ENCODE peak calls at places on chromosomes 5 and 9, in six cellular contexts. J, V, G, F, R and I are unnamed samples.

GRCh38 chr5:36367524-36367923 is 65.8 kb upstream of the RANBP3L start:
- DNase-seq in J (peak), V (no peak), G (no peak), F (peak), R (peak), I (peak)

GRCh38 chr9:73775757-73776156 is 624.1 kb downstream of the ANXA1 start:
- DNase-seq in J (no peak), V (no peak), G (no peak), F (peak), R (no peak), I (no peak)

GRCh38 chr5:151904921-151905320 is 19.7 kb downstream of the GLRA1 start:
- DNase-seq in J (peak), V (no peak), G (no peak), F (peak), R (peak), I (no peak)

GRCh38 chr5:115461093-115461492 is 83.5 kb downstream of the FEM1C start:
- DNase-seq in J (no peak), V (no peak), G (no peak), F (peak), R (peak), I (no peak)

GRCh38 chr9:126773004-126773607 is 31.7 kb upstream of the ZBTB43 start:
- DNase-seq in J (no peak), V (peak), G (no peak), F (no peak), R (peak), I (peak)

GRCh38 chr9:131693163-131693562 is 46.7 kb downstream of the RAPGEF1 start:
- DNase-seq in J (no peak), V (no peak), G (no peak), F (no peak), R (no peak), I (no peak)

GRCh38 chr9:82271099-82271498 is 282.5 kb downstream of the SPATA31D1 start:
- DNase-seq in J (peak), V (no peak), G (no peak), F (peak), R (peak), I (no peak)

GRCh38 chr9:120999317-120999716 is 50.8 kb downstream of the C5 start:
- DNase-seq in J (no peak), V (no peak), G (no peak), F (no peak), R (no peak), I (no peak)

GRCh38 chr5:133652951-133653601 is 40.7 kb upstream of the FSTL4 start:
- DNase-seq in J (no peak), V (no peak), G (no peak), F (no peak), R (no peak), I (no peak)

GRCh38 chr9:90846770-90847419 is 45.3 kb downstream of the SYK start:
- DNase-seq in J (no peak), V (no peak), G (no peak), F (no peak), R (no peak), I (no peak)

GRCh38 chr5:145660897-145661650 is 174.1 kb downstream of the PRELID2 start:
- DNase-seq in J (no peak), V (no peak), G (no peak), F (peak), R (no peak), I (peak)

GRCh38 chr9:78031826-78032598 is 401 bp upstream of the GNAQ start:
- DNase-seq in J (peak), V (peak), G (peak), F (peak), R (peak), I (peak)

GRCh38 chr5:22572941-22573340 is 280.2 kb downstream of the CDH12 start:
- DNase-seq in J (no peak), V (no peak), G (no peak), F (no peak), R (no peak), I (no peak)

GRCh38 chr5:26482817-26483375 is 555.5 kb downstream of the CDH9 start:
- DNase-seq in J (peak), V (peak), G (peak), F (peak), R (no peak), I (peak)

GRCh38 chr9:131817627-131818026 is 77.8 kb upstream of the RAPGEF1 start:
- DNase-seq in J (no peak), V (no peak), G (no peak), F (no peak), R (no peak), I (no peak)

GRCh38 chr9:124371183-124371582 is 44.1 kb downstream of the PSMB7 start:
- DNase-seq in J (peak), V (no peak), G (no peak), F (peak), R (no peak), I (peak)

GRCh38 chr5:21831145-21831787 is 1021.9 kb downstream of the CDH12 start:
- DNase-seq in J (no peak), V (no peak), G (no peak), F (no peak), R (no peak), I (no peak)

GRCh38 chr5:6788439-6788838 is 75.2 kb downstream of the TENT4A start:
- DNase-seq in J (no peak), V (no peak), G (no peak), F (no peak), R (no peak), I (no peak)

GRCh38 chr5:103120607-103121200 is 603 bp downstream of the PPIP5K2 start:
- DNase-seq in J (peak), V (peak), G (peak), F (peak), R (no peak), I (peak)

GRCh38 chr9:137807721-137808703 is 69.6 kb upstream of the CACNA1B start:
- DNase-seq in J (no peak), V (no peak), G (no peak), F (no peak), R (no peak), I (no peak)

GRCh38 chr5:141338538-141339306 is at the start of gene PCDHGA2:
- DNase-seq in J (peak), V (no peak), G (no peak), F (peak), R (peak), I (peak)

GRCh38 chr9:135526089-135526729 is 5.0 kb downstream of the LCN1 start:
- DNase-seq in J (no peak), V (no peak), G (no peak), F (no peak), R (no peak), I (no peak)

GRCh38 chr5:173056783-173057061 is 570 bp downstream of the CREBRF start:
- DNase-seq in J (no peak), V (peak), G (no peak), F (no peak), R (no peak), I (no peak)

GRCh38 chr9:2824564-2824963 is 19.3 kb downstream of the PUM3 start:
- DNase-seq in J (no peak), V (peak), G (peak), F (peak), R (no peak), I (no peak)

GRCh38 chr5:145661737-145662530 is 173.2 kb downstream of the PRELID2 start:
- DNase-seq in J (no peak), V (no peak), G (no peak), F (peak), R (no peak), I (no peak)

GRCh38 chr9:129608561-129609481 is 12.1 kb downstream of the C9orf50 start:
- DNase-seq in J (no peak), V (no peak), G (no peak), F (no peak), R (no peak), I (no peak)

GRCh38 chr5:92552206-92553160 is 1028.5 kb downstream of the NR2F1-AS1 start:
- DNase-seq in J (peak), V (no peak), G (no peak), F (peak), R (peak), I (peak)

GRCh38 chr9:16645970-16646369 is 224.5 kb downstream of the BNC2 start:
- DNase-seq in J (no peak), V (no peak), G (no peak), F (no peak), R (no peak), I (peak)

GRCh38 chr5:172919525-172920446 is 39.4 kb upstream of the RPL26L1 start:
- DNase-seq in J (peak), V (no peak), G (no peak), F (peak), R (no peak), I (peak)

GRCh38 chr5:56814361-56814962 is 887 bp upstream of the MAP3K1 start:
- DNase-seq in J (peak), V (peak), G (peak), F (no peak), R (peak), I (no peak)

DNA sequence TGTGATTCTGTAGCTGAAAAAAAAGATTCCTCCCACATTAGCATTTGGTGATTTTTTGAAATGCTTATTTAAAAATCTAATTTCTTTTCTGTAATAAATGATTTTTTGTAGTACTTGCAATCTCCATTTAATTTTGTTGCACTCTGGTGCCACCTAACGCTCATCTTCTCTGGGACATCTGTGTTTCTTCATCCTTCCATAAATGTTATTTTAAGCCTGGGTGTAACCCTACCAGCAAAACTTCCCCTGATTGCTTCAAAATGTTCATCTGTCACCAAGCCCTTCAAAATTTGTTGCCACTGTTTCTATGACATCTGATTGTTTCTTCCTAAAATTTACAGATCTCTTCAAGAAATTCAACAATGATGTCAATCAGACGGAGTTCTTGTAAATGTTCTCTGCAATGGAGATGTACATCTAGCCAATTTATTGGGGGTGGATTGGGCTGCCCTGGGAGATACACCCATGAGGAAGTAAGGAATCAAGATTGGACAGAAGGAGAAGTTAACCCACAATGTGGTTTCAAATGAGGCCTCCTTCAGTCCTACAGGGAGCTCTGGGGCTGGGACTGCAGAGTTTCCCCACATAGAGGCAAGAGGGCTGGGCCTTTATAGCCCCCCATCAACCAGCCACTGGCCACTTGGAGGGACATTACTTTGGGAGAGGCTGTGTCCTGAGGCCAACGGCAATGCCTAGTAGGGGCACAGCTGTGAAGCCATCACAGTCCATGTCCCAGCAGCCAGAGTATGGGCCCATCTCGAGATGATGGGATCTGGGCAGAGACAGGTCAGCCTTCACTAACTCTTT is 23.3 kb downstream of the MCTP1 start:
- DNase-seq in J (peak), V (no peak), G (peak), F (peak), R (peak), I (peak)
- TF ChIP-seq CTCF in J (peak), V (peak), G (peak), F (peak), R (peak), I (peak)

GRCh38 chr5:94396687-94397086 is 221.7 kb downstream of the KIAA0825 start:
- DNase-seq in J (no peak), V (no peak), G (no peak), F (no peak), R (no peak), I (no peak)

GRCh38 chr5:94395468-94395867 is 222.9 kb downstream of the KIAA0825 start:
- DNase-seq in J (no peak), V (no peak), G (no peak), F (no peak), R (no peak), I (no peak)

GRCh38 chr5:94402096-94402495 is 216.3 kb downstream of the KIAA0825 start:
- DNase-seq in J (no peak), V (no peak), G (no peak), F (peak), R (no peak), I (no peak)

GRCh38 chr5:94391996-94392395 is 226.4 kb downstream of the KIAA0825 start:
- DNase-seq in J (no peak), V (no peak), G (no peak), F (no peak), R (no peak), I (no peak)

DNA sequence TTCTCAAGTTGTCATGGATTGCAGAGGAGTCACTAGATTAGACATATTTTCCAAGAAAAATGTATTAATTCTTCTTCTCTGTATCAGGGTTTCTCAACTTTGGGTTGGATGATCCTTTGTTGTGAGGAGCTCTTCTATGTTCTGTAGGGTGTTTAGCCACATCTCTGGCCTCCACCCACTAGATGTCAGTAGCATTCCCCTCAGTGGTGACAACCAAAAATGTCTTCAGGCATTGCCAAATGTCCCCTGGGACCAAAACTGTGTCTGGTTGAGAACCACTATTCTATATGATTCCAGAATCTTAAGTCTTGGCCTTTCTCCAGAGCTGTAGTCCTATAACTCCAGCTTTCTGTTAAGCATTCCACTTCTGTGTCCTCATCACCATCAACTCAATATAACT is 220.9 kb downstream of the KIAA0825 start:
- DNase-seq in J (no peak), V (no peak), G (no peak), F (no peak), R (no peak), I (no peak)
- TF ChIP-seq CTCF in J (no peak), V (no peak), G (no peak), F (no peak), R (no peak), I (no peak)

DNA sequence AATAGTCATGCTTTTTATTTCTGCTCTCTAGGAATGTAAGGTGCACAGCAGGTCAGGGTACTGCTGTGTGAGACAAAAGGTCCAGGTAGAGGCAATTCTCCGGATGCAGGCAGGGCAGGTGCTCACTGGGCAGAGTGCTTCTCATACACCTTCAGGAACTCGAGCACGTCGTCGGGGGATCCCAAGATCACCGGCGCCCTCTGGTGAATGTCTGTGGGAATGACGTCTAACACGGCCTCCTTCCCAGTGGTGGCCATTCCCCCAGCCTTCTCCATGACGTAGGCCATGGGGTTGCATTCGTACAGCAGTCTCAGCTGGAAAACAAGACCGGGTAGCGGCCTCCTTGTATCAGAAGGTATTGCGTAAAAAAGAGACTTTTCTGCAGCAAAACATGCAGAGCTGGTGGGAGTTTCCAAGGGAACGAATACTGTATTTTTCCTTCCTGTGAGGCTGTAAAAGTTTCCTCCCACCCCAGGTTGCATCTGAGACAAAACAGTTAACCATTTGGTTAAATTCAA is 9.7 kb upstream of the FBP2 start:
- DNase-seq in J (peak), V (peak), G (peak), F (peak), R (peak), I (peak)
- TF ChIP-seq CTCF in J (peak), V (peak), G (peak), F (peak), R (peak), I (peak)

DNA sequence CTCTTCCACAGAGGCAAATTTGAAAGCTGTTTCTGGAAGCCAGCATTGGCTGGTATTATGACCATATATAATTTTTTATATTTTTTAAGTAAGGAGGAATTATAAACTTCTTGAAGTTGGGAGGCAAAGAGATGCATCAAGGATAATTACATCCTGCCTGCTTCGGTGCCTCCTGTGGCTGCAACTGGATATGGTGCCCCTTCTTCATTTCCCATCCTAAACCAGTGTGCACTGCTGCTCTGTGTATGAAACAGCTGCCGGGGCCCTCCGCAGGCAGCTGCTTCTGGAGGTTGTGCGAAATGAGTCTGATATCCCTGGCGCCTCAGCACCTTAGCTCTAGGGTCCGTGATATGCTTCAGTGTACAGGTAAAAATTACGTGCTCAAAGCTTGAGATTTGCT is 304.2 kb downstream of the ENC1 start:
- DNase-seq in J (no peak), V (peak), G (peak), F (no peak), R (no peak), I (no peak)
- TF ChIP-seq CTCF in J (peak), V (peak), G (peak), F (peak), R (peak), I (no peak)

DNA sequence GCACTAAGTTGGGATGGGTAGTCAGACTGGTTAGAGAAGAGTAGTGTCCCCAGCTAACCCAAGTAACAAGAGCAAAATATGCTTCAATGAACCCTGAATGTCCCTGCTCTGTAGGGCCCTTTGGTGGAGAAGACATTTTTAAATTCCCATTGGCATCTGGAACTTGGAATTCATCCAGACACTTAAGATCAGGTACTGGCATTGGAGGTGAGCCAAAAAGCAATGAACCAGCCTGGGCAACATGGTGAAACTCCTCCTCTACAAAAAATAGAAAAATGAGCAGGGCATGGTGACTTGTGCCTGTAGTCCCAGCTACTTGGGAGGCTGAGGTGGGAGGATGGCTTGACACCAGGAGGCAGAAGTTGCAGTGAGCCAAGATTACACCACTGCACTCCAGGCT is 58.9 kb upstream of the ZNF618 start:
- DNase-seq in J (no peak), V (no peak), G (no peak), F (no peak), R (no peak), I (no peak)
- TF ChIP-seq CTCF in J (no peak), V (no peak), G (no peak), F (no peak), R (no peak), I (no peak)